ENCODE peak calls at places on chromosome 9, in four cellular contexts. A is endothelial cell, Q is coronary artery, O is sigmoid colon. W is an unnamed sample.

GRCh38 chr9:107462691-107463090 is 26.9 kb downstream of the KLF4 start:
- DNase-seq in A (no peak), O (no peak), Q (no peak), W (no peak)

GRCh38 chr9:121189006-121189405 is 12.7 kb downstream of the RAB14 start:
- DNase-seq in A (no peak), O (no peak), Q (no peak), W (no peak)

GRCh38 chr9:70438341-70438924 is 24.0 kb upstream of the KLF9 start:
- DNase-seq in O (peak; percentile 86), A (peak; percentile 10), Q (peak; percentile 80), W (no peak)

GRCh38 chr9:1051286-1052118 is 1.3 kb downstream of the DMRT2 start:
- DNase-seq in O (no peak), A (peak; percentile 57), Q (no peak), W (peak; percentile 76)

GRCh38 chr9:98345011-98345410 is 89.6 kb upstream of the TBC1D2 start:
- DNase-seq in A (no peak), O (no peak), Q (no peak), W (no peak)

GRCh38 chr9:33263131-33263935 is 1.2 kb downstream of the BAG1 start:
- DNase-seq in A (no peak), Q (no peak), O (no peak), W (no peak)

GRCh38 chr9:21085010-21085409 is 7.3 kb upstream of the IFNB1 start:
- DNase-seq in O (no peak), A (no peak), Q (no peak), W (no peak)

GRCh38 chr9:92257327-92257726 is 36.2 kb downstream of the IARS1 start:
- DNase-seq in O (no peak), A (no peak), Q (no peak), W (no peak)

GRCh38 chr9:121372563-121373400 is 2.7 kb upstream of the STOM start:
- DNase-seq in O (peak; percentile 69), Q (no peak), A (no peak), W (no peak)

GRCh38 chr9:129139233-129139992 is 28.2 kb downstream of the PTPA start:
- DNase-seq in A (peak; percentile 78), O (peak; percentile 90), Q (peak; percentile 91), W (peak; percentile 77)

GRCh38 chr9:14343236-14343947 is 29.5 kb upstream of the NFIB start:
- DNase-seq in A (no peak), Q (no peak), O (no peak), W (no peak)

GRCh38 chr9:21095561-21095960 is 17.8 kb upstream of the IFNB1 start:
- DNase-seq in A (no peak), O (no peak), Q (no peak), W (no peak)

GRCh38 chr9:82234160-82234943 is 245.8 kb downstream of the SPATA31D1 start:
- DNase-seq in Q (no peak), A (no peak), O (no peak), W (no peak)

GRCh38 chr9:107480386-107480789 is 9.2 kb downstream of the KLF4 start:
- DNase-seq in A (no peak), O (peak; percentile 79), Q (no peak), W (no peak)

GRCh38 chr9:37582548-37583157 is 6.5 kb upstream of the FBXO10 start:
- DNase-seq in O (no peak), Q (no peak), A (no peak), W (no peak)

GRCh38 chr9:21813575-21814473 is 11.4 kb downstream of the MTAP start:
- DNase-seq in Q (no peak), O (peak; percentile 81), A (peak; percentile 54), W (peak; percentile 45)

GRCh38 chr9:127789179-127789578 is 3.3 kb downstream of the CDK9 start:
- DNase-seq in Q (no peak), A (no peak), O (no peak), W (no peak)

GRCh38 chr9:35827486-35827885 is 1.0 kb downstream of the FAM221B start:
- DNase-seq in A (no peak), O (no peak), Q (no peak), W (no peak)

GRCh38 chr9:105725370-105725769 is 31.0 kb downstream of the TMEM38B start:
- DNase-seq in A (no peak), O (no peak), Q (no peak), W (no peak)

DNA sequence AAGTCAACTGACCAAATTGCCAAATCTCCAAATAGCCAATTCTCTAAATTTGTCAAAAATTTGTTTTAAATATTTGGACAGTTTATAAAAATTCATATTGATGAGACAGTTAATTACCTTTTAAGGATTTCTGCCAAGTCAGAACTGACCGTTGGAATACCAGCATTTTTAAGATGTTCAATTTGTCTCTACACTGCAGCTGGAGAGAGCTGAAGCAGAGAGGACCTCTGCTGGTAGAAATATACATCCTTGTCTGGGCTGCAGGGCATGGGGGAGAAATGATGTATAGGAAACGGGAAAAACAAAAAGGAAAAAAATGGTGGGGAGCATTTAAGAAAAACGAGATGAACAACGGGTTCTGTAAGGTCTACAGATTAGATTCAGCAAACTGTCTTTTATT is 16.8 kb downstream of the NR6A1 start:
- DNase-seq in O (no peak), A (no peak), Q (no peak), W (no peak)
- TF ChIP-seq CTCF in O (no peak), A (no peak), Q (no peak), W (no peak)

DNA sequence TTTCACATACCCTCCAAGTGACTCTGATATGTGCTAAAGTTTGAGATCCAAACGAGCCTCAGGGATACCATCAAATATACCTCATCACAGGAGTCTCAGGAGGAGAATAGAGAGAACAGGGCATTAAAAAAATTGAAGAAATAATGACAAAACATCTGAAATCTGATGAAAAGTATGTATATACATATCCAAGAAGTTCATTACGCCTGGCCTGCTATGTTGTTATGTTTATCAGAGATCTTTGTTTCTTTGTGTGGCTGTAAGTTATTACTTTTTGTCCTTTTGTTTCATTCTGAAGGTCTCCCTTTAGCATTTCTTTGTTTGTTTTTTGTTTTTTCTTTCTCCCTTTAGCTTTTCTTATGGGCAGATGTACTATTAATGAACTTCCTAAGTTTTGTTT is 2.5 kb upstream of the CCL19 start:
- DNase-seq in O (no peak), A (no peak), Q (no peak), W (no peak)
- TF ChIP-seq CTCF in O (no peak), A (no peak), Q (no peak), W (no peak)

DNA sequence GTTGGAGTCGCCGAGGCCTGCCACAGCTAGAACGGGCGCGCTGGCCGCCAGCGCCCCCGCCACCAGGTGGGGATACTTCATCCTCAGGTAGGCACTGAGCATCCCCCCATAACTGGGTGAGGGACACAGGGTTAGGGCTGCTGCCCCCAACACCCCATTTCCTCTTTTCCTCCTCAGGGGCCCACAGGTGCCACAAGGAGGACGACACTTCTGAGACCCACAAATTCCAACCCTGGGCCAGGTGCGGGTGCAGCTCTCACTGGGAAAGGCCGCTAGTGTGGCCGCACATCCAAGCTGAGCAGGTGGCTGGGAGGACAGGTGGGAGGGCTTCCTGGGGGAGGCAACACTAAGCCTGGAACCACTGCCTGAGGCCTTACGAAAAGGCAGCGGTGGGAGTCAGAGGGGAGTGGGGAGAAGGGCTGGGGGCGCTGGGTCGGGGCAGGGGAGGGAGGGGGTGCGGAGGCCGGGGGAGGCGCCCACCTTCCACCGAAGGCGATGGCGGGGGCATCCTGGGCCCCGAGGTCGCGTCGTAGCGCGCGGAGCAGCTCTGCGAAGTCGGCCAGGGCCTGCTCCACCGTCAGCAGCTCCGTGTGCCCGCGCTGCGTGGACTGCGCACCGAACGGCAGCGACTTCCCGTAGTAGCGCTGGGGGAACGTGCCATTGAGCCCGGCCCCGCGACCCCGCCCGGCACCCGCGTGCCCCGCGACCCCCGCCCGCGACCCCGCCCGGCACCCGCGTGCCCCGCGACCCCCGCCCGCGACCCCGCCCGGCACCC is 961 bp downstream of the DPP7 start:
- DNase-seq in O (peak; percentile 62), Q (no peak), A (no peak), W (no peak)
- TF ChIP-seq CTCF in O (no peak), Q (no peak), A (no peak), W (no peak)

GRCh38 chr9:132214027-132214622 is 52.3 kb downstream of the NTNG2 start:
- DNase-seq in A (peak; percentile 44), O (peak; percentile 86), Q (no peak), W (peak; percentile 58)
- TF ChIP-seq CTCF in A (no peak), O (no peak), Q (no peak), W (no peak)

GRCh38 chr9:34628656-34629491 is at the start of gene ARID3C:
- DNase-seq in Q (no peak), O (no peak), A (peak; percentile 41), W (peak; percentile 73)
- TF ChIP-seq CTCF in Q (no peak), O (no peak), A (no peak), W (no peak)

GRCh38 chr9:118533101-118533500 is 828.9 kb downstream of the TLR4 start:
- DNase-seq in Q (no peak), O (no peak), A (no peak), W (no peak)
- TF ChIP-seq CTCF in Q (no peak), O (no peak), A (no peak), W (no peak)

W was measured in nephron progenitor cell.